ENCODE peak calls at places on chromosome 10, in ten cellular contexts. One of them, this sample, is unnamed.

GRCh38 chr10:46006219-46006618 is 24.2 kb downstream of the NCOA4 start:
- DNase-seq in RWPE2: no peak
- DNase-seq in CD8-positive, alpha-beta T cell: no peak
- DNase-seq in heart right ventricle: no peak
- DNase-seq in mammary epithelial cell: peak
- DNase-seq in WERI-Rb-1: no peak
- DNase-seq in nephron progenitor cell: no peak
- DNase-seq in adrenal gland: no peak
- DNase-seq in CD4-positive, alpha-beta T cell: no peak
- DNase-seq in Calu3: no peak
- DNase-seq in this sample: no peak

GRCh38 chr10:43863859-43864591 is 215.3 kb upstream of the ZNF32 start:
- DNase-seq in adrenal gland: no peak
- DNase-seq in heart right ventricle: peak
- DNase-seq in Calu3: peak
- DNase-seq in mammary epithelial cell: peak
- DNase-seq in CD4-positive, alpha-beta T cell: no peak
- DNase-seq in nephron progenitor cell: no peak
- DNase-seq in WERI-Rb-1: no peak
- DNase-seq in RWPE2: no peak
- DNase-seq in CD8-positive, alpha-beta T cell: no peak
- DNase-seq in this sample: no peak

GRCh38 chr10:68106656-68107055 is 2.6 kb upstream of the MYPN start:
- DNase-seq in CD8-positive, alpha-beta T cell: no peak
- DNase-seq in adrenal gland: no peak
- DNase-seq in Calu3: no peak
- DNase-seq in mammary epithelial cell: peak
- DNase-seq in heart right ventricle: no peak
- DNase-seq in CD4-positive, alpha-beta T cell: no peak
- DNase-seq in RWPE2: no peak
- DNase-seq in WERI-Rb-1: no peak
- DNase-seq in nephron progenitor cell: no peak
- DNase-seq in this sample: no peak

GRCh38 chr10:43282881-43283280 is 16.0 kb upstream of the RASGEF1A start:
- DNase-seq in CD8-positive, alpha-beta T cell: no peak
- DNase-seq in mammary epithelial cell: peak
- DNase-seq in RWPE2: no peak
- DNase-seq in WERI-Rb-1: peak
- DNase-seq in adrenal gland: peak
- DNase-seq in nephron progenitor cell: peak
- DNase-seq in CD4-positive, alpha-beta T cell: no peak
- DNase-seq in heart right ventricle: no peak
- DNase-seq in Calu3: peak
- DNase-seq in this sample: peak

GRCh38 chr10:86536294-86536861 is 14.8 kb upstream of the WAPL start:
- DNase-seq in WERI-Rb-1: no peak
- DNase-seq in nephron progenitor cell: no peak
- DNase-seq in Calu3: no peak
- DNase-seq in CD4-positive, alpha-beta T cell: peak
- DNase-seq in CD8-positive, alpha-beta T cell: peak
- DNase-seq in adrenal gland: no peak
- DNase-seq in heart right ventricle: peak
- DNase-seq in RWPE2: no peak
- DNase-seq in mammary epithelial cell: no peak
- DNase-seq in this sample: no peak

GRCh38 chr10:24811906-24812305 is 88.2 kb upstream of the ARHGAP21 start:
- DNase-seq in CD4-positive, alpha-beta T cell: no peak
- DNase-seq in Calu3: no peak
- DNase-seq in adrenal gland: no peak
- DNase-seq in WERI-Rb-1: no peak
- DNase-seq in heart right ventricle: no peak
- DNase-seq in CD8-positive, alpha-beta T cell: no peak
- DNase-seq in nephron progenitor cell: no peak
- DNase-seq in mammary epithelial cell: no peak
- DNase-seq in RWPE2: no peak
- DNase-seq in this sample: peak

GRCh38 chr10:42941245-42941644 is 135.6 kb upstream of the RET start:
- DNase-seq in Calu3: no peak
- DNase-seq in nephron progenitor cell: no peak
- DNase-seq in heart right ventricle: no peak
- DNase-seq in WERI-Rb-1: no peak
- DNase-seq in mammary epithelial cell: no peak
- DNase-seq in adrenal gland: no peak
- DNase-seq in CD8-positive, alpha-beta T cell: no peak
- DNase-seq in RWPE2: peak
- DNase-seq in CD4-positive, alpha-beta T cell: no peak
- DNase-seq in this sample: no peak

GRCh38 chr10:3085785-3086567 is 18.6 kb downstream of the PFKP start:
- DNase-seq in CD4-positive, alpha-beta T cell: no peak
- DNase-seq in adrenal gland: no peak
- DNase-seq in CD8-positive, alpha-beta T cell: no peak
- DNase-seq in WERI-Rb-1: no peak
- DNase-seq in nephron progenitor cell: no peak
- DNase-seq in Calu3: no peak
- DNase-seq in heart right ventricle: no peak
- DNase-seq in RWPE2: no peak
- DNase-seq in mammary epithelial cell: no peak
- DNase-seq in this sample: no peak

GRCh38 chr10:132397036-132397541 is at the start of gene PWWP2B:
- DNase-seq in adrenal gland: peak
- DNase-seq in WERI-Rb-1: no peak
- DNase-seq in CD8-positive, alpha-beta T cell: peak
- DNase-seq in Calu3: peak
- DNase-seq in mammary epithelial cell: no peak
- DNase-seq in heart right ventricle: peak
- DNase-seq in nephron progenitor cell: peak
- DNase-seq in CD4-positive, alpha-beta T cell: peak
- DNase-seq in RWPE2: no peak
- DNase-seq in this sample: peak

GRCh38 chr10:14573666-14574261 is 200.9 kb downstream of the FAM107B start:
- DNase-seq in heart right ventricle: no peak
- DNase-seq in nephron progenitor cell: no peak
- DNase-seq in Calu3: no peak
- DNase-seq in mammary epithelial cell: peak
- DNase-seq in WERI-Rb-1: no peak
- DNase-seq in CD8-positive, alpha-beta T cell: no peak
- DNase-seq in adrenal gland: no peak
- DNase-seq in RWPE2: no peak
- DNase-seq in CD4-positive, alpha-beta T cell: no peak
- DNase-seq in this sample: no peak

GRCh38 chr10:10780746-10781145 is 236.9 kb upstream of the CELF2 start:
- DNase-seq in Calu3: no peak
- DNase-seq in heart right ventricle: no peak
- DNase-seq in WERI-Rb-1: no peak
- DNase-seq in mammary epithelial cell: no peak
- DNase-seq in CD4-positive, alpha-beta T cell: no peak
- DNase-seq in adrenal gland: no peak
- DNase-seq in RWPE2: no peak
- DNase-seq in nephron progenitor cell: no peak
- DNase-seq in CD8-positive, alpha-beta T cell: no peak
- DNase-seq in this sample: no peak

GRCh38 chr10:120328647-120329046 is 128.4 kb upstream of the PLPP4 start:
- DNase-seq in mammary epithelial cell: no peak
- DNase-seq in RWPE2: no peak
- DNase-seq in Calu3: no peak
- DNase-seq in nephron progenitor cell: no peak
- DNase-seq in CD8-positive, alpha-beta T cell: no peak
- DNase-seq in WERI-Rb-1: no peak
- DNase-seq in heart right ventricle: no peak
- DNase-seq in CD4-positive, alpha-beta T cell: no peak
- DNase-seq in adrenal gland: no peak
- DNase-seq in this sample: no peak

GRCh38 chr10:13740416-13740815 is 153.7 kb downstream of the PRPF18 start:
- DNase-seq in nephron progenitor cell: no peak
- DNase-seq in WERI-Rb-1: no peak
- DNase-seq in Calu3: no peak
- DNase-seq in adrenal gland: no peak
- DNase-seq in CD8-positive, alpha-beta T cell: no peak
- DNase-seq in heart right ventricle: no peak
- DNase-seq in mammary epithelial cell: no peak
- DNase-seq in CD4-positive, alpha-beta T cell: no peak
- DNase-seq in RWPE2: no peak
- DNase-seq in this sample: no peak

GRCh38 chr10:90859321-90859751 is 1.5 kb upstream of the HTR7 start:
- DNase-seq in CD8-positive, alpha-beta T cell: no peak
- DNase-seq in Calu3: no peak
- DNase-seq in CD4-positive, alpha-beta T cell: no peak
- DNase-seq in heart right ventricle: no peak
- DNase-seq in mammary epithelial cell: peak
- DNase-seq in RWPE2: no peak
- DNase-seq in WERI-Rb-1: no peak
- DNase-seq in adrenal gland: no peak
- DNase-seq in nephron progenitor cell: no peak
- DNase-seq in this sample: no peak

GRCh38 chr10:14153570-14154055 is 177.1 kb downstream of the FRMD4A start:
- DNase-seq in Calu3: no peak
- DNase-seq in nephron progenitor cell: peak
- DNase-seq in heart right ventricle: peak
- DNase-seq in mammary epithelial cell: no peak
- DNase-seq in WERI-Rb-1: peak
- DNase-seq in RWPE2: no peak
- DNase-seq in CD4-positive, alpha-beta T cell: no peak
- DNase-seq in adrenal gland: peak
- DNase-seq in CD8-positive, alpha-beta T cell: no peak
- DNase-seq in this sample: no peak

GRCh38 chr10:100983868-100984669 is 3.2 kb downstream of the MRPL43 start:
- DNase-seq in CD4-positive, alpha-beta T cell: no peak
- DNase-seq in adrenal gland: no peak
- DNase-seq in RWPE2: no peak
- DNase-seq in Calu3: no peak
- DNase-seq in WERI-Rb-1: no peak
- DNase-seq in CD8-positive, alpha-beta T cell: no peak
- DNase-seq in heart right ventricle: no peak
- DNase-seq in mammary epithelial cell: no peak
- DNase-seq in nephron progenitor cell: no peak
- DNase-seq in this sample: no peak

GRCh38 chr10:58714436-58714835 is 201.8 kb downstream of the BICC1 start:
- DNase-seq in Calu3: no peak
- DNase-seq in CD8-positive, alpha-beta T cell: no peak
- DNase-seq in adrenal gland: no peak
- DNase-seq in RWPE2: no peak
- DNase-seq in WERI-Rb-1: no peak
- DNase-seq in nephron progenitor cell: no peak
- DNase-seq in CD4-positive, alpha-beta T cell: no peak
- DNase-seq in mammary epithelial cell: no peak
- DNase-seq in heart right ventricle: no peak
- DNase-seq in this sample: no peak

GRCh38 chr10:93160829-93161228 is 87.1 kb downstream of the CYP26A1 start:
- DNase-seq in heart right ventricle: peak
- DNase-seq in CD4-positive, alpha-beta T cell: no peak
- DNase-seq in adrenal gland: peak
- DNase-seq in WERI-Rb-1: no peak
- DNase-seq in mammary epithelial cell: peak
- DNase-seq in Calu3: no peak
- DNase-seq in nephron progenitor cell: no peak
- DNase-seq in CD8-positive, alpha-beta T cell: no peak
- DNase-seq in RWPE2: no peak
- DNase-seq in this sample: no peak

GRCh38 chr10:100970076-100970913 is 991 bp downstream of the SEMA4G start:
- DNase-seq in heart right ventricle: no peak
- DNase-seq in mammary epithelial cell: no peak
- DNase-seq in Calu3: peak
- DNase-seq in adrenal gland: no peak
- DNase-seq in CD8-positive, alpha-beta T cell: no peak
- DNase-seq in CD4-positive, alpha-beta T cell: no peak
- DNase-seq in RWPE2: no peak
- DNase-seq in WERI-Rb-1: peak
- DNase-seq in nephron progenitor cell: peak
- DNase-seq in this sample: no peak

DNA sequence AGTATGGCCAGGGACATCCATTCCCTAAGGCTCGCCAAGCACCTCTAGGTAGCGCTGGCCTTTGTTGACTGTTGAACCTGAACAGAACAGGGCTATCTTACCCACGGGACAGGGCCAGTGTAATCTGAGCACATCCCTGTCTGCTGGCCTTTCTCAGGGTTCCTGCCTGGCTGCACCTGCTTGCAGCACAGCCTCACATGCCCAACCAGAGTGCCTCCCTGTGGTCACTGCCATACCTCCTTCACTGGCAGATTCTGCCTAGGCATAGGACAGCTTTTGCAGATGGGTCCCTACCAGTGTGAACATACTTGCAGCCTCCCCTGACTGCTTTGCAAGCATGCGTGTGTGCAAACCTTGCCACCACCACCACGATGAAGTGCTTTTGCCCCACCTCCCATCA is 15.8 kb upstream of the LIPN start:
- DNase-seq in heart right ventricle: no peak
- DNase-seq in CD8-positive, alpha-beta T cell: no peak
- DNase-seq in WERI-Rb-1: no peak
- DNase-seq in adrenal gland: no peak
- DNase-seq in nephron progenitor cell: no peak
- DNase-seq in RWPE2: no peak
- DNase-seq in mammary epithelial cell: no peak
- DNase-seq in Calu3: peak
- DNase-seq in CD4-positive, alpha-beta T cell: no peak
- DNase-seq in this sample: no peak
- TF ChIP-seq CTCF in heart right ventricle: no peak
- TF ChIP-seq CTCF in CD8-positive, alpha-beta T cell: no peak
- TF ChIP-seq CTCF in WERI-Rb-1: no peak
- TF ChIP-seq CTCF in adrenal gland: no peak
- TF ChIP-seq CTCF in nephron progenitor cell: no peak
- TF ChIP-seq CTCF in RWPE2: no peak
- TF ChIP-seq CTCF in mammary epithelial cell: no peak
- TF ChIP-seq CTCF in Calu3: no peak
- TF ChIP-seq CTCF in CD4-positive, alpha-beta T cell: no peak
- TF ChIP-seq CTCF in this sample: no peak

GRCh38 chr10:130341325-130341724 is 205.1 kb downstream of the GLRX3 start:
- DNase-seq in mammary epithelial cell: no peak
- DNase-seq in heart right ventricle: no peak
- DNase-seq in CD8-positive, alpha-beta T cell: no peak
- DNase-seq in WERI-Rb-1: peak
- DNase-seq in Calu3: no peak
- DNase-seq in nephron progenitor cell: peak
- DNase-seq in CD4-positive, alpha-beta T cell: no peak
- DNase-seq in adrenal gland: peak
- DNase-seq in RWPE2: no peak
- DNase-seq in this sample: no peak
- TF ChIP-seq CTCF in mammary epithelial cell: no peak
- TF ChIP-seq CTCF in heart right ventricle: peak
- TF ChIP-seq CTCF in CD8-positive, alpha-beta T cell: no peak
- TF ChIP-seq CTCF in WERI-Rb-1: peak
- TF ChIP-seq CTCF in Calu3: no peak
- TF ChIP-seq CTCF in nephron progenitor cell: peak
- TF ChIP-seq CTCF in CD4-positive, alpha-beta T cell: no peak
- TF ChIP-seq CTCF in adrenal gland: peak
- TF ChIP-seq CTCF in RWPE2: peak
- TF ChIP-seq CTCF in this sample: no peak

GRCh38 chr10:98748298-98748697 is 301.6 kb upstream of the HPS1 start:
- DNase-seq in RWPE2: no peak
- DNase-seq in CD8-positive, alpha-beta T cell: no peak
- DNase-seq in WERI-Rb-1: peak
- DNase-seq in CD4-positive, alpha-beta T cell: no peak
- DNase-seq in mammary epithelial cell: peak
- DNase-seq in nephron progenitor cell: peak
- DNase-seq in heart right ventricle: no peak
- DNase-seq in Calu3: peak
- DNase-seq in adrenal gland: no peak
- DNase-seq in this sample: peak
- TF ChIP-seq CTCF in RWPE2: peak
- TF ChIP-seq CTCF in CD8-positive, alpha-beta T cell: no peak
- TF ChIP-seq CTCF in WERI-Rb-1: no peak
- TF ChIP-seq CTCF in CD4-positive, alpha-beta T cell: no peak
- TF ChIP-seq CTCF in mammary epithelial cell: peak
- TF ChIP-seq CTCF in nephron progenitor cell: peak
- TF ChIP-seq CTCF in heart right ventricle: peak
- TF ChIP-seq CTCF in Calu3: peak
- TF ChIP-seq CTCF in adrenal gland: peak
- TF ChIP-seq CTCF in this sample: peak

GRCh38 chr10:34644245-34644644 is 170.9 kb downstream of the PARD3 start:
- DNase-seq in CD8-positive, alpha-beta T cell: no peak
- DNase-seq in nephron progenitor cell: no peak
- DNase-seq in RWPE2: no peak
- DNase-seq in heart right ventricle: peak
- DNase-seq in WERI-Rb-1: peak
- DNase-seq in mammary epithelial cell: no peak
- DNase-seq in adrenal gland: no peak
- DNase-seq in CD4-positive, alpha-beta T cell: no peak
- DNase-seq in Calu3: no peak
- DNase-seq in this sample: no peak
- TF ChIP-seq CTCF in CD8-positive, alpha-beta T cell: no peak
- TF ChIP-seq CTCF in nephron progenitor cell: no peak
- TF ChIP-seq CTCF in RWPE2: no peak
- TF ChIP-seq CTCF in heart right ventricle: no peak
- TF ChIP-seq CTCF in WERI-Rb-1: no peak
- TF ChIP-seq CTCF in mammary epithelial cell: no peak
- TF ChIP-seq CTCF in adrenal gland: no peak
- TF ChIP-seq CTCF in CD4-positive, alpha-beta T cell: no peak
- TF ChIP-seq CTCF in Calu3: no peak
- TF ChIP-seq CTCF in this sample: no peak